ENCODE peak calls at places on chromosomes 1 and 21, in five cellular contexts. W is HuH-7; T is effector memory CD4-positive, alpha-beta T cell; J is sciatic nerve; I is HCT116. C is an unnamed sample.
A peak's percentile ranks its signal among the peaks of the same experiment; 100 is the strongest.

GRCh38 chr1:66532798-66533783 is 862 bp upstream of the SGIP1 start:
- DNase-seq in W (no peak), T (no peak), J (no peak), I (no peak), C (no peak)

GRCh38 chr1:92877792-92878191 is 46.0 kb downstream of the RPL5 start:
- DNase-seq in W (no peak), T (no peak), J (no peak), I (no peak), C (no peak)

GRCh38 chr21:42840411-42841155 is 38.8 kb downstream of the WDR4 start:
- DNase-seq in W (no peak), T (no peak), J (peak; percentile 9), I (no peak), C (no peak)

GRCh38 chr1:225253784-225254183 is 174.1 kb downstream of the LBR start:
- DNase-seq in W (no peak), T (no peak), J (no peak), I (no peak), C (peak; percentile 73)

GRCh38 chr21:26965091-26965566 is 1.8 kb downstream of the ADAMTS5 start:
- DNase-seq in W (no peak), T (no peak), J (no peak), I (no peak), C (no peak)

GRCh38 chr1:7845761-7846160 is 7.1 kb downstream of the UTS2 start:
- DNase-seq in W (no peak), T (no peak), J (no peak), I (no peak), C (no peak)

GRCh38 chr1:212775241-212775640 is 16.3 kb downstream of the NSL1 start:
- DNase-seq in W (no peak), T (no peak), J (no peak), I (no peak), C (no peak)

GRCh38 chr1:198904356-198904755 is 265.5 kb downstream of the PTPRC start:
- DNase-seq in W (no peak), T (no peak), J (no peak), I (no peak), C (no peak)

GRCh38 chr1:37152491-37152890 is 118.2 kb upstream of the GRIK3 start:
- DNase-seq in W (no peak), T (no peak), J (no peak), I (no peak), C (no peak)

GRCh38 chr1:41954533-41954944 is 35.8 kb upstream of the HIVEP3 start:
- DNase-seq in W (no peak), T (no peak), J (no peak), I (peak; percentile 80), C (no peak)

GRCh38 chr1:61122389-61122788 is 40.0 kb downstream of the NFIA start:
- DNase-seq in W (no peak), T (no peak), J (no peak), I (no peak), C (no peak)

GRCh38 chr1:172976222-172977041 is 74.3 kb downstream of the TNFSF18 start:
- DNase-seq in W (peak; percentile 56), T (no peak), J (no peak), I (no peak), C (no peak)

GRCh38 chr1:163737261-163737660 is 415.5 kb downstream of the NUF2 start:
- DNase-seq in W (no peak), T (no peak), J (no peak), I (no peak), C (no peak)

GRCh38 chr1:54464031-54464476 is 57.9 kb upstream of the SSBP3 start:
- DNase-seq in W (no peak), T (no peak), J (no peak), I (no peak), C (no peak)

GRCh38 chr1:43821471-43821870 is 112.1 kb upstream of the ARTN start:
- DNase-seq in W (no peak), T (no peak), J (no peak), I (no peak), C (no peak)

GRCh38 chr1:234260578-234260977 is 112.7 kb upstream of the COA6 start:
- DNase-seq in W (no peak), T (no peak), J (no peak), I (no peak), C (peak; percentile 50)

GRCh38 chr1:1437904-1438376 is 2.5 kb downstream of the VWA1 start:
- DNase-seq in W (peak; percentile 97), T (no peak), J (no peak), I (no peak), C (no peak)

GRCh38 chr1:201457508-201457960 is 11.5 kb downstream of the PHLDA3 start:
- DNase-seq in W (no peak), T (no peak), J (no peak), I (no peak), C (no peak)

GRCh38 chr1:41325801-41326200 is 35.4 kb upstream of the FOXO6 start:
- DNase-seq in W (no peak), T (no peak), J (no peak), I (no peak), C (no peak)

GRCh38 chr1:202501281-202501680 is 152.8 kb downstream of the PPP1R12B start:
- DNase-seq in W (peak; percentile 8), T (no peak), J (no peak), I (peak; percentile 12), C (peak; percentile 44)

GRCh38 chr1:145922266-145922665 is 3.7 kb upstream of the PEX11B start:
- DNase-seq in W (no peak), T (no peak), J (no peak), I (no peak), C (no peak)

GRCh38 chr1:192986110-192986747 is 72.9 kb downstream of the UCHL5 start:
- DNase-seq in W (no peak), T (no peak), J (no peak), I (no peak), C (no peak)

GRCh38 chr21:17783816-17784598 is 35.1 kb downstream of the C21orf91 start:
- DNase-seq in W (no peak), T (no peak), J (no peak), I (no peak), C (no peak)

GRCh38 chr1:93613895-93614294 is 67.7 kb downstream of the BCAR3 start:
- DNase-seq in W (no peak), T (no peak), J (peak; percentile 71), I (no peak), C (no peak)

GRCh38 chr1:87820667-87821066 is 492.0 kb downstream of the LMO4 start:
- DNase-seq in W (no peak), T (no peak), J (no peak), I (no peak), C (no peak)

GRCh38 chr1:229905031-229905545 is 161.9 kb upstream of the GALNT2 start:
- DNase-seq in W (no peak), T (no peak), J (no peak), I (no peak), C (no peak)

GRCh38 chr1:101309334-101310221 is 72.8 kb downstream of the S1PR1 start:
- DNase-seq in W (peak; percentile 51), T (peak; percentile 58), J (peak; percentile 65), I (no peak), C (peak; percentile 53)

GRCh38 chr1:20165522-20165951 is 20.4 kb upstream of the UBXN10 start:
- DNase-seq in W (no peak), T (no peak), J (no peak), I (peak; percentile 16), C (peak; percentile 5)

GRCh38 chr1:68210829-68211228 is 21.5 kb downstream of the WLS start:
- DNase-seq in W (no peak), T (no peak), J (no peak), I (no peak), C (no peak)

GRCh38 chr21:42107881-42108553 is 36.9 kb downstream of the UMODL1 start:
- DNase-seq in W (peak; percentile 95), T (peak; percentile 17), J (no peak), I (no peak), C (peak; percentile 75)

C was measured in RKO.